ENCODE peak calls at places on chromosomes 5 and 9, in five cellular contexts. B, F, R, O and L are unnamed samples.

GRCh38 chr9:72383978-72384709 is 19.1 kb upstream of the ZFAND5 start:
- DNase-seq in F (no peak), B (peak; percentile 82), R (no peak), O (peak; percentile 92), L (peak; percentile 84)

GRCh38 chr5:1108008-1108864 is 3.6 kb downstream of the SLC12A7 start:
- DNase-seq in O (no peak), B (no peak), F (no peak), R (no peak), L (no peak)

GRCh38 chr9:94865599-94866456 is 139.3 kb downstream of the AOPEP start:
- DNase-seq in R (no peak), B (no peak), O (peak; percentile 67), F (no peak), L (no peak)

GRCh38 chr5:172284275-172284971 is 859 bp upstream of the UBTD2 start:
- DNase-seq in F (no peak), O (peak; percentile 61), R (no peak), B (no peak), L (no peak)

GRCh38 chr5:135444881-135445280 is 2.3 kb downstream of the DCANP1 start:
- DNase-seq in F (no peak), B (no peak), R (no peak), O (no peak), L (no peak)

GRCh38 chr5:151459680-151460079 is 12.3 kb downstream of the SLC36A1 start:
- DNase-seq in B (peak; percentile 61), O (peak; percentile 49), F (no peak), R (no peak), L (no peak)

GRCh38 chr5:15533124-15533893 is 33.3 kb downstream of the FBXL7 start:
- DNase-seq in B (peak; percentile 52), O (peak; percentile 79), R (no peak), F (no peak), L (peak; percentile 11)

GRCh38 chr9:133943781-133944745 is 48.1 kb downstream of the VAV2 start:
- DNase-seq in O (no peak), B (no peak), R (no peak), F (no peak), L (peak; percentile 19)

GRCh38 chr5:978693-979092 is 29.9 kb upstream of the NKD2 start:
- DNase-seq in B (no peak), O (no peak), F (no peak), R (no peak), L (no peak)

GRCh38 chr5:58381566-58381965 is 78.3 kb downstream of the PLK2 start:
- DNase-seq in B (no peak), F (no peak), O (peak; percentile 14), R (no peak), L (no peak)

GRCh38 chr5:177194278-177194677 is 60.7 kb downstream of the NSD1 start:
- DNase-seq in B (peak; percentile 84), F (no peak), O (peak; percentile 93), R (no peak), L (peak; percentile 84)

GRCh38 chr9:76490249-76490990 is 31.4 kb downstream of the GCNT1 start:
- DNase-seq in F (no peak), R (no peak), O (no peak), B (no peak), L (no peak)

GRCh38 chr5:173089581-173089980 is 33.4 kb downstream of the CREBRF start:
- DNase-seq in F (no peak), B (no peak), R (no peak), O (no peak), L (no peak)

GRCh38 chr5:65203746-65204145 is 278.0 kb downstream of the ADAMTS6 start:
- DNase-seq in F (no peak), O (peak; percentile 94), B (peak; percentile 79), R (no peak), L (peak; percentile 85)

GRCh38 chr5:14617441-14617840 is 35.8 kb downstream of the OTULINL start:
- DNase-seq in F (no peak), R (no peak), B (no peak), O (no peak), L (no peak)

GRCh38 chr9:137138701-137139467 is at the start of gene GRIN1:
- DNase-seq in F (no peak), B (no peak), O (peak; percentile 59), R (no peak), L (no peak)

GRCh38 chr5:76145945-76146344 is 62.8 kb downstream of the SV2C start:
- DNase-seq in B (no peak), F (peak; percentile 45), O (peak; percentile 6), R (no peak), L (no peak)

GRCh38 chr9:27473135-27473534 is 51.0 kb upstream of the IFNK start:
- DNase-seq in F (peak; percentile 39), O (peak; percentile 41), R (no peak), B (peak; percentile 12), L (no peak)

GRCh38 chr5:122129332-122129731 is at the start of gene ZNF474:
- DNase-seq in B (peak; percentile 99), R (no peak), F (peak; percentile 22), O (peak; percentile 98), L (peak; percentile 95)

GRCh38 chr9:92035687-92036410 is 79.4 kb downstream of the SPTLC1 start:
- DNase-seq in R (no peak), B (no peak), F (no peak), O (peak; percentile 44), L (peak; percentile 13)

GRCh38 chr9:99922711-99923030 is 16.2 kb downstream of the STX17 start:
- DNase-seq in B (no peak), R (no peak), F (no peak), O (no peak), L (no peak)

GRCh38 chr9:132235125-132235524 is 73.3 kb downstream of the NTNG2 start:
- DNase-seq in B (no peak), F (no peak), R (no peak), O (no peak), L (no peak)

GRCh38 chr9:19488721-19489120 is 79.9 kb downstream of the ACER2 start:
- DNase-seq in O (no peak), R (no peak), B (no peak), F (no peak), L (no peak)

GRCh38 chr5:9197881-9198260 is 348.0 kb downstream of the SEMA5A start:
- DNase-seq in F (no peak), R (no peak), B (peak; percentile 69), O (peak; percentile 43), L (peak; percentile 61)

GRCh38 chr5:27048507-27048906 is 10.1 kb upstream of the CDH9 start:
- DNase-seq in F (no peak), O (no peak), R (no peak), B (no peak), L (no peak)

GRCh38 chr5:167877924-167878323 is 413.5 kb upstream of the WWC1 start:
- DNase-seq in F (no peak), O (no peak), B (no peak), R (no peak), L (no peak)

GRCh38 chr5:43017438-43017820 is 22.7 kb downstream of the ANXA2R start:
- DNase-seq in F (no peak), R (no peak), B (no peak), O (peak; percentile 48), L (no peak)

GRCh38 chr9:133873006-133873780 is 118.9 kb downstream of the VAV2 start:
- DNase-seq in O (no peak), F (no peak), B (no peak), R (no peak), L (no peak)

GRCh38 chr9:85040806-85041575 is 371.5 kb downstream of the NTRK2 start:
- DNase-seq in O (no peak), B (no peak), F (no peak), R (no peak), L (no peak)

GRCh38 chr9:8863064-8863463 is 1063.5 kb upstream of the DMAC1 start:
- DNase-seq in F (no peak), R (no peak), B (no peak), O (no peak), L (no peak)

GRCh38 chr9:13443380-13444271 is 164.1 kb upstream of the MPDZ start:
- DNase-seq in F (no peak), R (no peak), O (peak; percentile 24), B (no peak), L (no peak)

GRCh38 chr9:16309350-16310271 is 560.9 kb downstream of the BNC2 start:
- DNase-seq in F (no peak), B (no peak), O (peak; percentile 56), R (no peak), L (no peak)

GRCh38 chr9:4334439-4334838 is 34.6 kb upstream of the GLIS3 start:
- DNase-seq in F (no peak), R (no peak), B (no peak), O (peak; percentile 24), L (no peak)

GRCh38 chr5:81633916-81634315 is 117.0 kb downstream of the SSBP2 start:
- DNase-seq in F (no peak), B (no peak), O (no peak), R (no peak), L (no peak)

GRCh38 chr5:174724484-174725260 is at the start of gene MSX2:
- DNase-seq in R (peak; percentile 7), F (peak; percentile 95), B (peak; percentile 77), O (peak; percentile 97), L (peak; percentile 50)

GRCh38 chr9:71509054-71509453 is 259.3 kb downstream of the CEMIP2 start:
- DNase-seq in R (no peak), F (no peak), B (no peak), O (peak; percentile 35), L (no peak)

GRCh38 chr5:38816083-38817030 is 29.5 kb upstream of the OSMR start:
- DNase-seq in O (no peak), B (no peak), R (no peak), F (no peak), L (no peak)